ENCODE peak calls at places on chromosomes 11 and 22, in ten cellular contexts. P is dermis microvascular lymphatic vessel endothelial cell, K is brain microvascular endothelial cell, L is hepatocyte, M is progenitor cell of endocrine pancreas, R is memory B cell, N is HEK293T, C is astrocyte of the spinal cord, Z is NCI-H146, O is SW 1271. T is an unnamed sample.

GRCh38 chr22:19902245-19902699 is 39.3 kb upstream of the COMT start:
- DNase-seq in P (no peak), K (no peak), L (no peak), M (no peak), R (no peak), N (no peak), C (no peak), Z (peak), O (no peak), T (no peak)

GRCh38 chr11:73308003-73308962 is at the start of gene ARHGEF17:
- DNase-seq in P (no peak), K (peak), L (peak), M (peak), R (no peak), N (peak), C (peak), Z (peak), O (peak), T (peak)

GRCh38 chr22:32106930-32107329 is 52.2 kb downstream of the C22orf42 start:
- DNase-seq in P (no peak), K (no peak), L (peak), M (peak), R (no peak), N (peak), C (peak), Z (no peak), O (no peak), T (no peak)

GRCh38 chr11:100777736-100778135 is 90.6 kb downstream of the ARHGAP42 start:
- DNase-seq in P (no peak), K (no peak), L (no peak), M (no peak), R (no peak), N (no peak), C (no peak), Z (no peak), O (no peak), T (no peak)

GRCh38 chr22:27987557-27987956 is 68.5 kb upstream of the PITPNB start:
- DNase-seq in P (no peak), K (peak), L (no peak), M (no peak), R (no peak), N (no peak), C (peak), Z (no peak), O (no peak), T (peak)

GRCh38 chr11:13208921-13209320 is 68.7 kb upstream of the BMAL1 start:
- DNase-seq in P (no peak), K (no peak), L (no peak), M (no peak), R (no peak), N (no peak), C (no peak), Z (no peak), O (no peak), T (no peak)

GRCh38 chr11:2268911-2269600 is 1.3 kb downstream of the ASCL2 start:
- DNase-seq in P (no peak), K (no peak), L (peak), M (no peak), R (no peak), N (peak), C (no peak), Z (peak), O (no peak), T (no peak)

GRCh38 chr11:36164522-36165250 is 124.5 kb downstream of the COMMD9 start:
- DNase-seq in P (peak), K (peak), L (no peak), M (no peak), R (no peak), N (no peak), C (no peak), Z (no peak), O (no peak), T (no peak)

GRCh38 chr11:102639656-102640055 is 14.5 kb upstream of the MMP20 start:
- DNase-seq in P (no peak), K (no peak), L (no peak), M (no peak), R (no peak), N (no peak), C (no peak), Z (no peak), O (no peak), T (no peak)

GRCh38 chr11:34405079-34405858 is 33.5 kb upstream of the CAT start:
- DNase-seq in P (peak), K (peak), L (no peak), M (no peak), R (no peak), N (no peak), C (peak), Z (no peak), O (no peak), T (no peak)

GRCh38 chr11:64263021-64263946 is 12.0 kb downstream of the PLCB3 start:
- DNase-seq in P (no peak), K (peak), L (no peak), M (no peak), R (no peak), N (no peak), C (peak), Z (no peak), O (no peak), T (no peak)

GRCh38 chr11:21588754-21589153 is 604.1 kb upstream of the ANO5 start:
- DNase-seq in P (no peak), K (no peak), L (no peak), M (no peak), R (no peak), N (no peak), C (no peak), Z (no peak), O (no peak), T (no peak)

GRCh38 chr11:122920579-122920978 is 38.0 kb downstream of the JHY start:
- DNase-seq in P (no peak), K (no peak), L (no peak), M (no peak), R (no peak), N (no peak), C (no peak), Z (no peak), O (no peak), T (no peak)

GRCh38 chr11:47464479-47464878 is 15.5 kb upstream of the RAPSN start:
- DNase-seq in P (no peak), K (peak), L (no peak), M (no peak), R (no peak), N (no peak), C (peak), Z (peak), O (no peak), T (no peak)

GRCh38 chr11:66619080-66619554 is 2.7 kb downstream of the RBM14 start:
- DNase-seq in P (peak), K (peak), L (peak), M (no peak), R (peak), N (no peak), C (peak), Z (no peak), O (no peak), T (no peak)

GRCh38 chr11:64724863-64725535 is 2.0 kb upstream of the NRXN2 start:
- DNase-seq in P (no peak), K (no peak), L (peak), M (no peak), R (no peak), N (no peak), C (no peak), Z (no peak), O (no peak), T (no peak)

GRCh38 chr11:64415996-64416728 is 57.2 kb downstream of the RPS6KA4 start:
- DNase-seq in P (no peak), K (no peak), L (no peak), M (no peak), R (no peak), N (no peak), C (no peak), Z (no peak), O (no peak), T (no peak)

GRCh38 chr11:111601636-111601978 is 642 bp upstream of the SIK2 start:
- DNase-seq in P (no peak), K (no peak), L (no peak), M (no peak), R (no peak), N (no peak), C (no peak), Z (no peak), O (no peak), T (no peak)

GRCh38 chr22:47051435-47052175 is 289.2 kb downstream of the TBC1D22A start:
- DNase-seq in P (no peak), K (no peak), L (no peak), M (no peak), R (no peak), N (no peak), C (no peak), Z (no peak), O (no peak), T (no peak)

GRCh38 chr22:28976588-28976987 is 85.0 kb downstream of the C22orf31 start:
- DNase-seq in P (no peak), K (peak), L (no peak), M (no peak), R (no peak), N (no peak), C (peak), Z (no peak), O (peak), T (no peak)

GRCh38 chr11:72045849-72046248 is 34.5 kb downstream of the NUMA1 start:
- DNase-seq in P (no peak), K (no peak), L (peak), M (no peak), R (no peak), N (no peak), C (no peak), Z (no peak), O (no peak), T (no peak)

T was measured in GDM1.